ENCODE peak calls at places on chromosomes 11 and 22, in six cellular contexts. A is tibial artery, F is body of pancreas, L is heart right ventricle, R is OCI-LY7, G is heart left ventricle. B is an unnamed sample. For H3K36me3 and H3K4me1, the result is how much of the 10 kb centered on the place peaks cover.

GRCh38 chr22:27745154-27745553 is 56.4 kb downstream of the MN1 start:
- DNase-seq in A (no peak), F (no peak), L (no peak), R (no peak), G (no peak), B (no peak)

GRCh38 chr11:106714179-106714578 is 304.1 kb downstream of the GUCY1A2 start:
- DNase-seq in A (no peak), F (no peak), L (no peak), R (no peak), G (no peak), B (no peak)

GRCh38 chr11:30990625-30991348 is 378.8 kb downstream of the DCDC1 start:
- DNase-seq in A (no peak), F (no peak), L (no peak), R (no peak), G (no peak), B (no peak)

GRCh38 chr11:14905104-14906033 is 13.3 kb upstream of the CYP2R1 start:
- DNase-seq in A (peak), F (peak), L (peak), R (peak), G (peak), B (peak)

GRCh38 chr11:60321051-60321450 is 6.0 kb upstream of the MS4A6E start:
- DNase-seq in A (no peak), F (no peak), L (no peak), R (no peak), G (no peak), B (no peak)

GRCh38 chr22:24981066-24981465 is 28.6 kb downstream of the KIAA1671 start:
- DNase-seq in A (no peak), F (no peak), L (no peak), R (no peak), G (no peak), B (peak)

GRCh38 chr11:59801981-59802638 is 8.5 kb downstream of the MRPL16 start:
- DNase-seq in A (no peak), F (no peak), L (no peak), R (no peak), G (no peak), B (peak)

GRCh38 chr11:129894281-129895125 is 875 bp downstream of the NFRKB start:
- DNase-seq in A (no peak), F (no peak), L (no peak), R (peak), G (no peak), B (no peak)

GRCh38 chr11:3207530-3208189 is 11.0 kb downstream of the MRGPRG start:
- DNase-seq in A (no peak), F (no peak), L (no peak), R (no peak), G (peak), B (no peak)

GRCh38 chr11:27972432-27973170 is 135.4 kb downstream of the KIF18A start:
- DNase-seq in A (no peak), F (no peak), L (no peak), R (no peak), G (no peak), B (no peak)

GRCh38 chr11:123169821-123170220 is 25.2 kb downstream of the CLMP start:
- DNase-seq in A (no peak), F (no peak), L (no peak), R (no peak), G (no peak), B (no peak)

GRCh38 chr11:123168236-123168635 is 26.8 kb downstream of the CLMP start:
- DNase-seq in A (no peak), F (no peak), L (no peak), R (no peak), G (no peak), B (no peak)

GRCh38 chr11:123173040-123173855 is 21.8 kb downstream of the CLMP start:
- DNase-seq in A (no peak), F (peak), L (no peak), R (no peak), G (no peak), B (no peak)

GRCh38 chr11:123168955-123169484 is 26.0 kb downstream of the CLMP start:
- DNase-seq in A (no peak), F (no peak), L (no peak), R (no peak), G (no peak), B (no peak)

DNA sequence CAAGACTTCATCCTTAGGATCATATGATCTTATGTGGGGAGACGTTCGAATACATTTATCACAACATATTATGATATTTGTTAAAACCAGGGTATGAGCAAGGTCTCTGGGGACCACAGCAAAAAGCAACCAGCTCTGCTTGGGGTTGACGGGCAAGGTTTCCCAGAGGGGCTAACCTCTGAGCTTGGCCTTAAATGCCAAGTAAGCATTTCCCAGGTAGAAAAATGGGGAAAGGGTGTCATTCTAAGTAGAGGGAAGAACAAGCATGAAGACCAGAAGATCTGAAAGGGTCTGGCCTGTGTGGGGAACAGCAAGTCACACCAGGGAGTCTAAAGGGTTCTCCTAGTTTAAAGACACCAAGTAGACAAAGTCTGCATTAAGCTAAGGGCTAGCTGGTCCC is 24.1 kb downstream of the CLMP start:
- DNase-seq in A (no peak), F (no peak), L (no peak), R (no peak), G (no peak), B (no peak)
- H3K36me3 ChIP-seq in A (under half), F (under half), L (under half), R (under half), G (under half), B (under half)

GRCh38 chr22:37909756-37910155 is 3.7 kb downstream of the MICALL1 start:
- DNase-seq in A (no peak), F (no peak), L (no peak), R (no peak), G (no peak), B (no peak)
- H3K4me1 ChIP-seq in A (half or more), F (under half), L (under half), R (under half), G (under half), B (under half)

GRCh38 chr22:29337631-29338284 is 22.3 kb upstream of the RASL10A start:
- DNase-seq in A (no peak), F (no peak), L (no peak), R (no peak), G (no peak), B (no peak)

GRCh38 chr22:29334696-29335344 is 19.3 kb upstream of the RASL10A start:
- DNase-seq in A (no peak), F (no peak), L (no peak), R (no peak), G (no peak), B (no peak)

GRCh38 chr22:29334148-29334547 is 18.7 kb upstream of the RASL10A start:
- DNase-seq in A (no peak), F (no peak), L (no peak), R (no peak), G (no peak), B (no peak)

GRCh38 chr22:29336751-29337490 is 21.4 kb upstream of the RASL10A start:
- DNase-seq in A (no peak), F (no peak), L (no peak), R (no peak), G (no peak), B (peak)

DNA sequence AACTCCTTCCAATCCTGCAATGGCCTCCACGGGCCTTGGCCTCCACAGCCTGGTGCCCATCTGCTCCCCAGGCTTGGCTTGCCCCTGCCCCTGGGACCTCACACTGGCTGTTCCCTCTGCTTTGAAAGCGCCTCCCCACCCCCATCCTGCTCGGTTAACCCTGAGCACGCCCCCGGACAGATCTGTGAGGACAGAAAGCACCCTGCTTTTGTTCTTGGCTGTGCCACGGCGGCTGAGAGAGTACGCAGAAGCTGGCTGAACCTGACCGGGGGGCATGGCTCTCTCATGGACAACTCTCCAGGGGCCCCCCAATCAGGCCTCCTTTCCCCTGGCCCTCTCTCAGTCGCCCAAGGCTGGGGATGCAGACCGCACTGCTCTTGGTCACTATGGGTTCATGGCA is 20.2 kb upstream of the RASL10A start:
- DNase-seq in A (no peak), F (no peak), L (no peak), R (no peak), G (no peak), B (no peak)
- H3K36me3 ChIP-seq in A (under half), F (under half), L (half or more), R (half or more), G (under half), B (under half)

DNA sequence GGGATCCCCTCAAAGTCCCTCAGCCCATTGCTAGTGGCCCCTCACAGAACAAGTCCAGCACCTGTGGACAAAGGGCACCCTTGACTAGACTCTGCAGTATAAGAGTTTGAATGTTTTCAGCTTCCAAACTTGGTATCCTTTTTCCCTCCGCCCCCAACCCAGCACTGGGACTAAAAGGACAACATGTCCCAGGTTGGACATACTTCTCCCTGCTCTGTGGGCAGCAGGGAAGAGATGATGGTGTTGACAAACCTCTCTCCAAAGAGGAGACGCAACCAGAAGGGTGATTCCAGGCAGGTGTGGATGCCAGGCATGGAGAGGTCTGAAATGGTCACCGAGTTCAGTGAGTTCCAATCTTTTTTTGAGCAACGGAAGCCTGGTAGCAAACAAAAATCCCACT is 4.5 kb upstream of the MYOD1 start:
- DNase-seq in A (no peak), F (no peak), L (no peak), R (no peak), G (no peak), B (no peak)
- H3K4me1 ChIP-seq in A (under half), F (under half), L (under half), R (under half), G (under half), B (under half)

GRCh38 chr11:18081551-18081950 is 24.3 kb downstream of the SAAL1 start:
- DNase-seq in A (no peak), F (no peak), L (no peak), R (no peak), G (no peak), B (no peak)
- H3K36me3 ChIP-seq in A (under half), F (under half), L (half or more), R (half or more), G (under half), B (under half)